ENCODE peak calls at places on chromosome 6, in ten cellular contexts. X is ascending aorta, R is amniotic epithelial cell, V is GM19239, F is EL, Q is memory B cell, S is astrocyte of the cerebellum, E is T-helper 2 cell, G is A673, T is lower lobe of right lung. P is an unnamed sample.

GRCh38 chr6:1678966-1679690 is 69.4 kb downstream of the FOXC1 start:
- DNase-seq in X (no peak), R (no peak), V (no peak), F (no peak), Q (no peak), S (no peak), E (no peak), G (no peak), T (no peak), P (no peak)

GRCh38 chr6:117267766-117268534 is 2.6 kb downstream of the VGLL2 start:
- DNase-seq in X (no peak), R (no peak), V (no peak), F (no peak), Q (no peak), S (no peak), E (no peak), G (no peak), T (no peak), P (no peak)

GRCh38 chr6:20998748-20999448 is 464.6 kb downstream of the CDKAL1 start:
- DNase-seq in X (no peak), R (no peak), V (no peak), F (no peak), Q (no peak), S (no peak), E (no peak), G (no peak), T (no peak), P (no peak)

GRCh38 chr6:111830003-111830402 is 43.2 kb downstream of the FYN start:
- DNase-seq in X (no peak), R (no peak), V (no peak), F (peak), Q (no peak), S (no peak), E (no peak), G (no peak), T (no peak), P (no peak)

GRCh38 chr6:165109011-165109410 is 200.4 kb downstream of the C6orf118 start:
- DNase-seq in X (no peak), R (no peak), V (no peak), F (no peak), Q (no peak), S (no peak), E (no peak), G (no peak), T (no peak), P (no peak)

GRCh38 chr6:147618457-147618856 is 110.0 kb downstream of the SAMD5 start:
- DNase-seq in X (no peak), R (no peak), V (no peak), F (no peak), Q (no peak), S (no peak), E (no peak), G (no peak), T (no peak), P (no peak)

GRCh38 chr6:25899580-25900408 is 25.8 kb upstream of the SLC17A3 start:
- DNase-seq in X (no peak), R (peak), V (no peak), F (no peak), Q (no peak), S (no peak), E (no peak), G (no peak), T (no peak), P (no peak)

GRCh38 chr6:164477790-164478189 is 831.6 kb downstream of the C6orf118 start:
- DNase-seq in X (no peak), R (no peak), V (no peak), F (no peak), Q (no peak), S (no peak), E (no peak), G (no peak), T (no peak), P (no peak)

GRCh38 chr6:128570439-128571063 is 50.2 kb upstream of the PTPRK start:
- DNase-seq in X (no peak), R (peak), V (no peak), F (peak), Q (no peak), S (no peak), E (no peak), G (no peak), T (no peak), P (no peak)

GRCh38 chr6:36662827-36663256 is 15.7 kb upstream of the CDKN1A start:
- DNase-seq in X (no peak), R (peak), V (no peak), F (no peak), Q (no peak), S (no peak), E (no peak), G (no peak), T (no peak), P (no peak)

GRCh38 chr6:30101939-30102700 is 10.8 kb downstream of the TRIM31 start:
- DNase-seq in X (peak), R (peak), V (peak), F (peak), Q (no peak), S (peak), E (peak), G (peak), T (peak), P (peak)

GRCh38 chr6:20670750-20671149 is 136.5 kb downstream of the CDKAL1 start:
- DNase-seq in X (no peak), R (no peak), V (no peak), F (no peak), Q (no peak), S (no peak), E (no peak), G (no peak), T (no peak), P (no peak)

GRCh38 chr6:165404703-165405102 is 95.3 kb upstream of the C6orf118 start:
- DNase-seq in X (no peak), R (peak), V (no peak), F (no peak), Q (no peak), S (no peak), E (peak), G (no peak), T (no peak), P (peak)

GRCh38 chr6:12348530-12349511 is 58.7 kb downstream of the EDN1 start:
- DNase-seq in X (peak), R (peak), V (no peak), F (peak), Q (no peak), S (peak), E (no peak), G (peak), T (peak), P (no peak)

GRCh38 chr6:56047931-56048520 is 172.6 kb upstream of the BMP5 start:
- DNase-seq in X (no peak), R (no peak), V (no peak), F (no peak), Q (no peak), S (no peak), E (no peak), G (no peak), T (no peak), P (no peak)